ENCODE peak calls at places on chromosomes 13 and 19, in four cellular contexts. One of them, this sample, is unnamed. For H3K27me3, the result is how much of the 10 kb centered on the place peaks cover.

GRCh38 chr19:24054044-24054935 is 32.7 kb upstream of the ZNF254 start:
- DNase-seq in ovary: no peak
- DNase-seq in prostate gland: no peak
- DNase-seq in body of pancreas: no peak
- DNase-seq in this sample: no peak

GRCh38 chr13:75636339-75637095 is 387 bp downstream of the LMO7 start:
- DNase-seq in ovary: peak
- DNase-seq in body of pancreas: peak
- DNase-seq in prostate gland: no peak
- DNase-seq in this sample: no peak

GRCh38 chr13:99196466-99197256 is 4.0 kb upstream of the UBAC2 start:
- DNase-seq in ovary: no peak
- DNase-seq in body of pancreas: no peak
- DNase-seq in prostate gland: no peak
- DNase-seq in this sample: no peak

GRCh38 chr19:30171138-30171635 is 201.0 kb upstream of the ZNF536 start:
- DNase-seq in body of pancreas: no peak
- DNase-seq in ovary: no peak
- DNase-seq in prostate gland: no peak
- DNase-seq in this sample: peak

GRCh38 chr13:98557934-98558630 is 18.8 kb downstream of the STK24 start:
- DNase-seq in prostate gland: no peak
- DNase-seq in body of pancreas: no peak
- DNase-seq in ovary: no peak
- DNase-seq in this sample: no peak

GRCh38 chr19:49499030-49499670 is 2.9 kb downstream of the RPS11 start:
- DNase-seq in body of pancreas: no peak
- DNase-seq in prostate gland: no peak
- DNase-seq in ovary: no peak
- DNase-seq in this sample: no peak

GRCh38 chr13:113970810-113971470 is 2.9 kb downstream of the C13orf46 start:
- DNase-seq in ovary: no peak
- DNase-seq in body of pancreas: peak
- DNase-seq in prostate gland: peak
- DNase-seq in this sample: no peak

GRCh38 chr19:33705090-33705847 is 83.5 kb downstream of the CHST8 start:
- DNase-seq in prostate gland: no peak
- DNase-seq in body of pancreas: no peak
- DNase-seq in ovary: no peak
- DNase-seq in this sample: no peak

GRCh38 chr19:5193192-5193591 is 147.4 kb downstream of the PTPRS start:
- DNase-seq in body of pancreas: no peak
- DNase-seq in ovary: no peak
- DNase-seq in prostate gland: no peak
- DNase-seq in this sample: no peak

GRCh38 chr19:1768918-1769644 is 15.8 kb downstream of the ONECUT3 start:
- DNase-seq in body of pancreas: no peak
- DNase-seq in ovary: no peak
- DNase-seq in prostate gland: no peak
- DNase-seq in this sample: no peak

GRCh38 chr19:1766800-1767352 is 13.6 kb downstream of the ONECUT3 start:
- DNase-seq in body of pancreas: no peak
- DNase-seq in prostate gland: no peak
- DNase-seq in ovary: no peak
- DNase-seq in this sample: no peak

GRCh38 chr19:1768248-1768647 is 14.9 kb downstream of the ONECUT3 start:
- DNase-seq in ovary: no peak
- DNase-seq in body of pancreas: no peak
- DNase-seq in prostate gland: no peak
- DNase-seq in this sample: no peak

GRCh38 chr19:1765904-1766799 is 12.8 kb downstream of the ONECUT3 start:
- DNase-seq in ovary: no peak
- DNase-seq in body of pancreas: no peak
- DNase-seq in prostate gland: no peak
- DNase-seq in this sample: no peak

GRCh38 chr19:1767464-1767933 is 14.2 kb downstream of the ONECUT3 start:
- DNase-seq in body of pancreas: peak
- DNase-seq in ovary: no peak
- DNase-seq in prostate gland: no peak
- DNase-seq in this sample: no peak
- H3K27me3 ChIP-seq in body of pancreas: half or more
- H3K27me3 ChIP-seq in ovary: under half
- H3K27me3 ChIP-seq in prostate gland: half or more
- H3K27me3 ChIP-seq in this sample: half or more

GRCh38 chr13:112712451-112712881 is 22.6 kb downstream of the ATP11A start:
- DNase-seq in body of pancreas: no peak
- DNase-seq in ovary: no peak
- DNase-seq in prostate gland: no peak
- DNase-seq in this sample: no peak

GRCh38 chr13:112714366-112714765 is 24.5 kb downstream of the ATP11A start:
- DNase-seq in body of pancreas: no peak
- DNase-seq in prostate gland: no peak
- DNase-seq in ovary: no peak
- DNase-seq in this sample: no peak

GRCh38 chr13:112711528-112712265 is 21.9 kb downstream of the ATP11A start:
- DNase-seq in prostate gland: no peak
- DNase-seq in body of pancreas: peak
- DNase-seq in ovary: peak
- DNase-seq in this sample: peak

GRCh38 chr13:112714772-112715569 is 25.1 kb downstream of the ATP11A start:
- DNase-seq in body of pancreas: no peak
- DNase-seq in ovary: no peak
- DNase-seq in prostate gland: no peak
- DNase-seq in this sample: no peak

DNA sequence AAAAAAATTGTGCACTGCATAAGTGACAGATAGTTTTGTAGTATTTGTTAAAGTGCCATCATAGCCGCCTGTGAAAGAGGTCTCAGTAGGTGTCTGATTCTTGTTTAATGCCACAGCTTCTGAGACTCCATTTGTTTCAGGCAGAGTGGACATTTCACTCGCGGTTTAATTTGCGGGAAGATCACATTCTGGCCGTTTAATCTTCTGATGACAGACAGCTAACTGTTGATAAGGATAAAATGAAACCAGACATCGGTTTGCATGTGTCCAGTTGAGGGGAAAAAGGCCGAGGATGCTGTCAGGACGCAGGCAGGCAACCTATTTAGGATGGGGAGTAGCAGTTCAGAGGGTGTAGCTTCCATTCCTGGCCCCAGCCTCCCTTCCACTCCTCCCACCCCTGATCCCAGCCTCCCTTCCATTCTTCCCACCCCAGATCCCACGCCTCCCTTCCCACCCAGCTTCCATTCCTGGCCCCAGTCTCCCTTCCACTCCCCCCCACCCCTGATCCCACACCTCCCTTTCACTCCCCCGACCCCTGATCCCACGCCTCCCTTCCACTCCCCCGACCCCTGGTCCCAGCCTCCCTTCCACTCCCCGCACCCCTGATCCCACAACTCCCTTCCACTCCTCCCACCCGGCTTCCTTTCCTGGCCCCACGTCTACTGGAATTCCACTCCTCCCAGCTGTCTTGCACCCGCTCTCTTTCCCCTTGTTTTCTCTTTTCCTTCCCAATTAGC is 23.8 kb downstream of the ATP11A start:
- DNase-seq in prostate gland: no peak
- DNase-seq in body of pancreas: no peak
- DNase-seq in ovary: no peak
- DNase-seq in this sample: no peak
- TF ChIP-seq POLR2A in prostate gland: no peak
- TF ChIP-seq POLR2A in body of pancreas: no peak
- TF ChIP-seq POLR2A in ovary: no peak
- TF ChIP-seq POLR2A in this sample: no peak

GRCh38 chr19:10872551-10873107 is 1.3 kb downstream of the CARM1 start:
- DNase-seq in ovary: no peak
- DNase-seq in body of pancreas: no peak
- DNase-seq in prostate gland: no peak
- DNase-seq in this sample: no peak

GRCh38 chr19:10874019-10874418 is 2.7 kb downstream of the CARM1 start:
- DNase-seq in prostate gland: no peak
- DNase-seq in body of pancreas: no peak
- DNase-seq in ovary: no peak
- DNase-seq in this sample: no peak

GRCh38 chr19:10878253-10878652 is 6.9 kb downstream of the CARM1 start:
- DNase-seq in body of pancreas: no peak
- DNase-seq in prostate gland: no peak
- DNase-seq in ovary: no peak
- DNase-seq in this sample: no peak

GRCh38 chr19:10871711-10872550 is 578 bp downstream of the CARM1 start:
- DNase-seq in body of pancreas: peak
- DNase-seq in ovary: peak
- DNase-seq in prostate gland: no peak
- DNase-seq in this sample: no peak

DNA sequence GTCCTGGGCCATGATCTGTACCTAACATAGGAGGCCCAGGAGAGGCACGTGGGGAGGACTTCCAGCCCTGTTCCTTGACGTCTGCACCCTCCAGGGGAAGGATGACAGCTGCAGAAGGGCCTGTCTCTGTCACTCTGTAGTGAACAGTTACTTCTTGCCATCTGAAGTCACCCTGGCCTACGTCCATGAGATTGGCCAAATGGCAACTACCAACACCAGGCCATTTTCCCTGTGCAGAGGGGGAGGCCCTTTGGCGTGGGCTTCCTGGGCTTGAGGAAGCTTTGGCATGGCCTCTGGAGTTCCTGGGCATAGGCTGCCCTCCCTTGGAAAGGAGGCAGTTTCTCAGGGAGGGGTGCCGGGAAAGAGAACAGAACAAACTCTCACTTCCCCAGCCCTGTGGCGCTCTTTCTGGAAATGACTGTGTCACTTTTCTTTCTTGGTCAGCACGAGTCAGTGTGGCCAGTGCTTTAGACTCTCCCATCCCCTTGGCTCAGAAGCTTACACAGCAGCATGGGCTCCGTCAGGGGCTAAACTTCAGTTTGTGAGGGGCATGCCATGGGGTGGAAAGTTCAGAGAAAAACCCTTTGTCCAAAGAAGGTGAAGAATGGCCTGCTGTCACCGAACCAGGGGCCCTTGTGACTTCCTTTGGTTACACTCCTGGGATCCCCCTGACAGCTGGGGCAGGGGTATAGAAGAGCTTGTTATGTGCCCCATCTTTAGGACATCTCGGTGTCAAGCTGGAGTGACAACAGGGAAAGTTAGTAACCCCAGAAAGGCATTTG is 5.3 kb downstream of the CARM1 start:
- DNase-seq in body of pancreas: peak
- DNase-seq in prostate gland: no peak
- DNase-seq in ovary: no peak
- DNase-seq in this sample: no peak
- H3K27me3 ChIP-seq in body of pancreas: under half
- H3K27me3 ChIP-seq in prostate gland: under half
- H3K27me3 ChIP-seq in ovary: under half
- H3K27me3 ChIP-seq in this sample: under half

GRCh38 chr19:9161427-9161826 is 17.4 kb upstream of the OR7D2 start:
- DNase-seq in ovary: no peak
- DNase-seq in prostate gland: no peak
- DNase-seq in body of pancreas: no peak
- DNase-seq in this sample: no peak

GRCh38 chr19:9165256-9165655 is 13.5 kb upstream of the OR7D2 start:
- DNase-seq in ovary: no peak
- DNase-seq in body of pancreas: no peak
- DNase-seq in prostate gland: no peak
- DNase-seq in this sample: no peak

GRCh38 chr19:9155591-9155990 is 15.4 kb downstream of the ZNF317 start:
- DNase-seq in body of pancreas: no peak
- DNase-seq in prostate gland: no peak
- DNase-seq in ovary: no peak
- DNase-seq in this sample: no peak

GRCh38 chr19:9156304-9156703 is 16.1 kb downstream of the ZNF317 start:
- DNase-seq in body of pancreas: no peak
- DNase-seq in ovary: no peak
- DNase-seq in prostate gland: no peak
- DNase-seq in this sample: no peak

DNA sequence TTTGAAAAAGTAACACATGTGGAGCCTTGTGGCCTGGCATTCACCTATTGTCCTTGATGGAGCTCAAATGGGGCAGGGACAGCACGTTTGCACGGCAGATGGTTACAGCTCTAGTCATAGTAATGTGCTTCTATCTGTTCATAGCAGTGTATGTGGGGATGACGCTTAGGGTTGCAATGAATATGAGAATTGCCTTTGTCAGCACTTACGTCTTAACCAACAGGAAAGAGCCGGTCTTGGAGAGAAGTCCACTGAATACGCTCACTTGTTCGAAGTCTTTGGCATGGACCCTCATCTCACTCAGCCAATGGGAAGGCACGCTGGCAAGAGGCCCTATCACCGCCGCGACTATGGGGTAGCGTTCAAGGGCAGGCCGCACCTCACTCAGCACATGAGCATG is 18.9 kb upstream of the OR7D2 start:
- DNase-seq in body of pancreas: no peak
- DNase-seq in prostate gland: no peak
- DNase-seq in ovary: no peak
- DNase-seq in this sample: no peak
- TF ChIP-seq POLR2A in body of pancreas: no peak
- TF ChIP-seq POLR2A in prostate gland: no peak
- TF ChIP-seq POLR2A in ovary: no peak
- TF ChIP-seq POLR2A in this sample: no peak

DNA sequence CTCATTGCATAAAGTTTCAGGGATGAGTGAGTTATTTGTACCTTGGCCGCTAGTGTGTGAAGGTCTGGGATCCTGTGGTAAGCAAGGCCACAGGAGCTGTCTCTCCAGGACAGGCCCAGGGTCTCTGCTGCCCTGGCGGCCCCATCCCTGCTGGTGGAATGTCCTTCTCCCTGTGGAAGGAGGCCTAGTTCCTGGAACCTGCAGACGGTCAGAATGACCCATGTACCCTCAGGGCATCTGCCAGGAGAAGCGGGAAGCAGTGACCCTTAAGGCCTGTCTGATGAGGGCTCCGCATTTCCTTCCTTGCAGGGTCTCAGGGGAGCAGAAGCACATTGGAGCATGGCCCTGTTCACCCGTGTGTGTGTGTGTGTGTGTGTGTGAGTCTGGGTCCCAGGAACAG is 32.1 kb upstream of the SOX1 start:
- DNase-seq in ovary: no peak
- DNase-seq in body of pancreas: no peak
- DNase-seq in prostate gland: no peak
- DNase-seq in this sample: no peak
- H3K27me3 ChIP-seq in ovary: under half
- H3K27me3 ChIP-seq in body of pancreas: under half
- H3K27me3 ChIP-seq in prostate gland: under half
- H3K27me3 ChIP-seq in this sample: under half

This sample was measured in esophagus muscularis mucosa.